ENCODE peak calls at places on chromosomes 1 and 21, in six cellular contexts. One of them, this sample, is unnamed.

GRCh38 chr1:32334864-32335618 is 992 bp downstream of the MARCKSL1 start:
- DNase-seq in HS-27A: no peak
- DNase-seq in NCI-H1092: peak; percentile 68
- DNase-seq in non-pigmented ciliary epithelial cell: no peak
- DNase-seq in COLO829: no peak
- DNase-seq in adipocyte: peak; percentile 81
- DNase-seq in this sample: peak; percentile 77

GRCh38 chr1:11594222-11594621 is 60.0 kb downstream of the FBXO2 start:
- DNase-seq in NCI-H1092: no peak
- DNase-seq in adipocyte: peak; percentile 22
- DNase-seq in HS-27A: no peak
- DNase-seq in COLO829: no peak
- DNase-seq in non-pigmented ciliary epithelial cell: no peak
- DNase-seq in this sample: no peak

GRCh38 chr21:35390013-35390776 is 341.1 kb upstream of the RUNX1 start:
- DNase-seq in COLO829: no peak
- DNase-seq in NCI-H1092: peak; percentile 67
- DNase-seq in non-pigmented ciliary epithelial cell: no peak
- DNase-seq in HS-27A: no peak
- DNase-seq in adipocyte: peak; percentile 47
- DNase-seq in this sample: no peak

GRCh38 chr1:156903328-156904091 is 10.0 kb downstream of the PEAR1 start:
- DNase-seq in COLO829: no peak
- DNase-seq in non-pigmented ciliary epithelial cell: no peak
- DNase-seq in NCI-H1092: no peak
- DNase-seq in HS-27A: no peak
- DNase-seq in adipocyte: no peak
- DNase-seq in this sample: no peak

GRCh38 chr1:94755675-94756074 is 64.5 kb upstream of the SLC44A3 start:
- DNase-seq in NCI-H1092: no peak
- DNase-seq in non-pigmented ciliary epithelial cell: peak; percentile 89
- DNase-seq in adipocyte: peak; percentile 96
- DNase-seq in HS-27A: no peak
- DNase-seq in COLO829: no peak
- DNase-seq in this sample: no peak

GRCh38 chr1:100896481-100896982 is 642 bp downstream of the SLC30A7 start:
- DNase-seq in non-pigmented ciliary epithelial cell: no peak
- DNase-seq in NCI-H1092: no peak
- DNase-seq in adipocyte: peak; percentile 77
- DNase-seq in HS-27A: no peak
- DNase-seq in COLO829: peak; percentile 12
- DNase-seq in this sample: no peak

GRCh38 chr1:231940721-231941120 is 314.1 kb downstream of the DISC1 start:
- DNase-seq in HS-27A: no peak
- DNase-seq in adipocyte: no peak
- DNase-seq in NCI-H1092: peak; percentile 28
- DNase-seq in non-pigmented ciliary epithelial cell: no peak
- DNase-seq in COLO829: no peak
- DNase-seq in this sample: no peak

GRCh38 chr1:205667909-205668643 is 12.2 kb downstream of the SLC45A3 start:
- DNase-seq in non-pigmented ciliary epithelial cell: no peak
- DNase-seq in COLO829: peak; percentile 78
- DNase-seq in adipocyte: no peak
- DNase-seq in HS-27A: no peak
- DNase-seq in NCI-H1092: no peak
- DNase-seq in this sample: no peak

GRCh38 chr1:17861685-17862084 is 106.6 kb downstream of the ACTL8 start:
- DNase-seq in HS-27A: no peak
- DNase-seq in non-pigmented ciliary epithelial cell: no peak
- DNase-seq in COLO829: no peak
- DNase-seq in adipocyte: no peak
- DNase-seq in NCI-H1092: no peak
- DNase-seq in this sample: no peak

GRCh38 chr1:59055908-59056719 is 240.8 kb upstream of the FGGY start:
- DNase-seq in non-pigmented ciliary epithelial cell: no peak
- DNase-seq in HS-27A: no peak
- DNase-seq in adipocyte: peak; percentile 25
- DNase-seq in COLO829: no peak
- DNase-seq in NCI-H1092: no peak
- DNase-seq in this sample: no peak

GRCh38 chr1:155134858-155135415 is 715 bp upstream of the SLC50A1 start:
- DNase-seq in NCI-H1092: no peak
- DNase-seq in COLO829: peak; percentile 92
- DNase-seq in non-pigmented ciliary epithelial cell: peak; percentile 90
- DNase-seq in adipocyte: peak; percentile 95
- DNase-seq in HS-27A: peak; percentile 78
- DNase-seq in this sample: peak; percentile 95

GRCh38 chr1:185541861-185542260 is 192.3 kb upstream of the HMCN1 start:
- DNase-seq in NCI-H1092: no peak
- DNase-seq in HS-27A: no peak
- DNase-seq in COLO829: no peak
- DNase-seq in non-pigmented ciliary epithelial cell: no peak
- DNase-seq in adipocyte: peak; percentile 82
- DNase-seq in this sample: no peak

GRCh38 chr1:92219028-92219427 is 1.3 kb downstream of the C1orf146 start:
- DNase-seq in adipocyte: no peak
- DNase-seq in NCI-H1092: no peak
- DNase-seq in non-pigmented ciliary epithelial cell: no peak
- DNase-seq in HS-27A: no peak
- DNase-seq in COLO829: no peak
- DNase-seq in this sample: no peak

GRCh38 chr1:184160236-184160635 is 108.7 kb downstream of the TSEN15 start:
- DNase-seq in non-pigmented ciliary epithelial cell: peak; percentile 80
- DNase-seq in NCI-H1092: no peak
- DNase-seq in COLO829: no peak
- DNase-seq in adipocyte: peak; percentile 59
- DNase-seq in HS-27A: peak; percentile 51
- DNase-seq in this sample: no peak

GRCh38 chr1:203915811-203916210 is 54.4 kb downstream of the SNRPE start:
- DNase-seq in HS-27A: no peak
- DNase-seq in COLO829: no peak
- DNase-seq in adipocyte: peak; percentile 54
- DNase-seq in non-pigmented ciliary epithelial cell: no peak
- DNase-seq in NCI-H1092: no peak
- DNase-seq in this sample: no peak

GRCh38 chr1:198725090-198725489 is 86.2 kb downstream of the PTPRC start:
- DNase-seq in COLO829: no peak
- DNase-seq in adipocyte: no peak
- DNase-seq in HS-27A: no peak
- DNase-seq in NCI-H1092: no peak
- DNase-seq in non-pigmented ciliary epithelial cell: no peak
- DNase-seq in this sample: no peak

GRCh38 chr1:173044656-173045055 is 6.1 kb downstream of the TNFSF18 start:
- DNase-seq in HS-27A: no peak
- DNase-seq in adipocyte: no peak
- DNase-seq in non-pigmented ciliary epithelial cell: no peak
- DNase-seq in COLO829: no peak
- DNase-seq in NCI-H1092: no peak
- DNase-seq in this sample: no peak

GRCh38 chr1:156086256-156086662 is 4.0 kb upstream of the MEX3A start:
- DNase-seq in adipocyte: no peak
- DNase-seq in HS-27A: no peak
- DNase-seq in COLO829: no peak
- DNase-seq in NCI-H1092: no peak
- DNase-seq in non-pigmented ciliary epithelial cell: no peak
- DNase-seq in this sample: no peak

GRCh38 chr1:87497804-87498203 is 169.1 kb downstream of the LMO4 start:
- DNase-seq in HS-27A: no peak
- DNase-seq in NCI-H1092: no peak
- DNase-seq in adipocyte: no peak
- DNase-seq in COLO829: no peak
- DNase-seq in non-pigmented ciliary epithelial cell: no peak
- DNase-seq in this sample: no peak

GRCh38 chr21:15826147-15826780 is 96.5 kb downstream of the USP25 start:
- DNase-seq in NCI-H1092: no peak
- DNase-seq in adipocyte: peak; percentile 50
- DNase-seq in COLO829: peak; percentile 32
- DNase-seq in HS-27A: no peak
- DNase-seq in non-pigmented ciliary epithelial cell: no peak
- DNase-seq in this sample: no peak

GRCh38 chr1:205226868-205227583 is 720 bp upstream of the TMCC2 start:
- DNase-seq in NCI-H1092: no peak
- DNase-seq in adipocyte: peak; percentile 37
- DNase-seq in HS-27A: no peak
- DNase-seq in COLO829: peak; percentile 40
- DNase-seq in non-pigmented ciliary epithelial cell: no peak
- DNase-seq in this sample: no peak

GRCh38 chr1:22250724-22251123 is 107.8 kb upstream of the WNT4 start:
- DNase-seq in HS-27A: peak; percentile 49
- DNase-seq in COLO829: no peak
- DNase-seq in NCI-H1092: no peak
- DNase-seq in non-pigmented ciliary epithelial cell: no peak
- DNase-seq in adipocyte: peak; percentile 7
- DNase-seq in this sample: no peak

GRCh38 chr1:19081218-19081893 is 124.9 kb upstream of the IFFO2 start:
- DNase-seq in COLO829: peak; percentile 29
- DNase-seq in adipocyte: no peak
- DNase-seq in NCI-H1092: no peak
- DNase-seq in non-pigmented ciliary epithelial cell: no peak
- DNase-seq in HS-27A: no peak
- DNase-seq in this sample: no peak

GRCh38 chr1:12003762-12004161 is 15.5 kb upstream of the MIIP start:
- DNase-seq in adipocyte: no peak
- DNase-seq in COLO829: no peak
- DNase-seq in non-pigmented ciliary epithelial cell: no peak
- DNase-seq in NCI-H1092: no peak
- DNase-seq in HS-27A: no peak
- DNase-seq in this sample: no peak

GRCh38 chr1:220217383-220217988 is 54.8 kb downstream of the RAB3GAP2 start:
- DNase-seq in non-pigmented ciliary epithelial cell: no peak
- DNase-seq in COLO829: peak; percentile 28
- DNase-seq in adipocyte: no peak
- DNase-seq in NCI-H1092: no peak
- DNase-seq in HS-27A: no peak
- DNase-seq in this sample: no peak

GRCh38 chr21:42010507-42011493 is 640 bp upstream of the ZBTB21 start:
- DNase-seq in adipocyte: peak; percentile 41
- DNase-seq in COLO829: no peak
- DNase-seq in non-pigmented ciliary epithelial cell: no peak
- DNase-seq in NCI-H1092: peak; percentile 64
- DNase-seq in HS-27A: no peak
- DNase-seq in this sample: peak; percentile 88

GRCh38 chr1:88892146-88892877 is 945 bp upstream of the GTF2B start:
- DNase-seq in COLO829: no peak
- DNase-seq in NCI-H1092: no peak
- DNase-seq in HS-27A: no peak
- DNase-seq in adipocyte: peak; percentile 26
- DNase-seq in non-pigmented ciliary epithelial cell: no peak
- DNase-seq in this sample: no peak

GRCh38 chr1:52603301-52603675 is 1.1 kb downstream of the GPX7 start:
- DNase-seq in HS-27A: no peak
- DNase-seq in COLO829: no peak
- DNase-seq in NCI-H1092: no peak
- DNase-seq in non-pigmented ciliary epithelial cell: no peak
- DNase-seq in adipocyte: no peak
- DNase-seq in this sample: no peak

GRCh38 chr1:171801395-171801990 is 20.0 kb downstream of the METTL13 start:
- DNase-seq in HS-27A: no peak
- DNase-seq in NCI-H1092: peak; percentile 39
- DNase-seq in COLO829: peak; percentile 56
- DNase-seq in adipocyte: peak; percentile 78
- DNase-seq in non-pigmented ciliary epithelial cell: no peak
- DNase-seq in this sample: no peak

GRCh38 chr1:182698977-182699672 is 14.7 kb upstream of the RGS8 start:
- DNase-seq in adipocyte: peak; percentile 58
- DNase-seq in HS-27A: no peak
- DNase-seq in COLO829: no peak
- DNase-seq in NCI-H1092: no peak
- DNase-seq in non-pigmented ciliary epithelial cell: no peak
- DNase-seq in this sample: no peak

GRCh38 chr1:181630838-181631237 is 147.5 kb downstream of the CACNA1E start:
- DNase-seq in adipocyte: no peak
- DNase-seq in HS-27A: no peak
- DNase-seq in non-pigmented ciliary epithelial cell: no peak
- DNase-seq in NCI-H1092: peak; percentile 69
- DNase-seq in COLO829: no peak
- DNase-seq in this sample: peak; percentile 71

This sample was measured in upper lobe of right lung.